ENCODE peak calls at places on chromosome 1, in five cellular contexts. L is GM04503, T is endothelial cell, Q is GM19239, X is dermis microvascular lymphatic vessel endothelial cell. W is an unnamed sample.

GRCh38 chr1:93738075-93738622 is 56.5 kb upstream of the BCAR3 start:
- DNase-seq in L (peak), T (no peak), Q (no peak), X (no peak), W (no peak)

GRCh38 chr1:39509360-39510009 is 18.0 kb downstream of the BMP8A start:
- DNase-seq in L (no peak), T (no peak), Q (no peak), X (peak), W (no peak)

GRCh38 chr1:31745898-31746668 is 18.1 kb downstream of the ADGRB2 start:
- DNase-seq in L (no peak), T (no peak), Q (no peak), X (no peak), W (peak)

GRCh38 chr1:85274969-85275453 is 1.4 kb downstream of the BCL10 start:
- DNase-seq in L (peak), T (no peak), Q (no peak), X (peak), W (peak)

GRCh38 chr1:14954210-14954609 is 199.3 kb upstream of the TMEM51 start:
- DNase-seq in L (no peak), T (no peak), Q (no peak), X (no peak), W (no peak)

GRCh38 chr1:44212355-44213221 is 683 bp upstream of the DMAP1 start:
- DNase-seq in L (no peak), T (no peak), Q (no peak), X (no peak), W (peak)

GRCh38 chr1:236206548-236206947 is 64.2 kb downstream of the GPR137B start:
- DNase-seq in L (no peak), T (peak), Q (no peak), X (no peak), W (no peak)

GRCh38 chr1:3420218-3420951 is 34.1 kb upstream of the ARHGEF16 start:
- DNase-seq in L (no peak), T (no peak), Q (no peak), X (no peak), W (peak)

GRCh38 chr1:118249641-118250040 is 64.6 kb upstream of the SPAG17 start:
- DNase-seq in L (no peak), T (no peak), Q (no peak), X (no peak), W (no peak)

GRCh38 chr1:83742446-83742845 is 256.5 kb downstream of the TTLL7 start:
- DNase-seq in L (peak), T (no peak), Q (no peak), X (no peak), W (no peak)